ENCODE peak calls at places on chromosomes 2 and 18, in five cellular contexts. U, P, G, X and V are unnamed samples.

GRCh38 chr2:230650585-230651137 is 62.0 kb upstream of the CAB39 start:
- DNase-seq in U (peak), P (no peak), G (no peak), X (no peak), V (no peak)

GRCh38 chr2:218255441-218255840 is 5.4 kb upstream of the GPBAR1 start:
- DNase-seq in U (no peak), P (no peak), G (no peak), X (no peak), V (no peak)

GRCh38 chr2:18578033-18578432 is 11.3 kb downstream of the NT5C1B start:
- DNase-seq in U (no peak), P (no peak), G (no peak), X (no peak), V (no peak)

GRCh38 chr18:44682181-44682870 is 1.6 kb downstream of the SETBP1 start:
- DNase-seq in U (no peak), P (peak), G (no peak), X (peak), V (no peak)

GRCh38 chr18:2847341-2848144 is 737 bp downstream of the EMILIN2 start:
- DNase-seq in U (peak), P (peak), G (peak), X (peak), V (peak)

GRCh38 chr2:214376631-214377624 is 33.9 kb upstream of the VWC2L start:
- DNase-seq in U (no peak), P (no peak), G (no peak), X (no peak), V (no peak)

GRCh38 chr18:64972545-64972944 is 778.3 kb upstream of the CDH7 start:
- DNase-seq in U (peak), P (peak), G (no peak), X (no peak), V (no peak)

GRCh38 chr2:96550787-96551604 is 14.4 kb downstream of the ARID5A start:
- DNase-seq in U (peak), P (no peak), G (no peak), X (no peak), V (no peak)

GRCh38 chr2:71710805-71711469 is 257.6 kb downstream of the DYSF start:
- DNase-seq in U (peak), P (no peak), G (no peak), X (no peak), V (no peak)

GRCh38 chr2:120858361-120858760 is 122.7 kb downstream of the GLI2 start:
- DNase-seq in U (peak), P (no peak), G (no peak), X (no peak), V (no peak)

GRCh38 chr2:217743980-217744761 is 258.6 kb downstream of the TNS1 start:
- DNase-seq in U (no peak), P (no peak), G (peak), X (no peak), V (no peak)

GRCh38 chr18:37253424-37254255 is 312.0 kb downstream of the CELF4 start:
- DNase-seq in U (peak), P (peak), G (no peak), X (peak), V (peak)

GRCh38 chr2:174573621-174574081 is 24.0 kb downstream of the WIPF1 start:
- DNase-seq in U (no peak), P (no peak), G (no peak), X (no peak), V (peak)
- TF ChIP-seq CTCF in U (no peak), P (no peak), G (peak), X (no peak), V (no peak)

DNA sequence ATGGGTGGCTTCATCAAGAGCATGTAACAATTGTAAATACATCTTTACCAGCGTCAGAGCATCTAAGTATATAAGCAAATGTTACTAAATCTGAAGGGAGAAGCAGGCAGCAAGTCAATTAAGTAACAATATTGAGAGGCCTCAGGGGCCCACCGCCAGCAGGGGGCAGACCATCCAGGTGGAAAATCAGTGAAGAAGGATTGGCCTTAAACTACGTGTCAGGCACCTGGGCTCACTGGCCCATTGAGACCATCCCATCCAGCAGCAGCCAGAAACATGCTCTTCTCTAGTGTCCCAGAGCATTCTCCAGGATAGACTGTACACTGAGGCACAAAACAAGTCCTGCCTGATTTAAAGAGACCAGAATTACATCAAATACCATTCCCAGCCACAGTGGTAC is 96.2 kb upstream of the SNTG2 start:
- DNase-seq in U (no peak), P (peak), G (peak), X (no peak), V (peak)
- TF ChIP-seq CTCF in U (peak), P (peak), G (peak), X (peak), V (peak)

DNA sequence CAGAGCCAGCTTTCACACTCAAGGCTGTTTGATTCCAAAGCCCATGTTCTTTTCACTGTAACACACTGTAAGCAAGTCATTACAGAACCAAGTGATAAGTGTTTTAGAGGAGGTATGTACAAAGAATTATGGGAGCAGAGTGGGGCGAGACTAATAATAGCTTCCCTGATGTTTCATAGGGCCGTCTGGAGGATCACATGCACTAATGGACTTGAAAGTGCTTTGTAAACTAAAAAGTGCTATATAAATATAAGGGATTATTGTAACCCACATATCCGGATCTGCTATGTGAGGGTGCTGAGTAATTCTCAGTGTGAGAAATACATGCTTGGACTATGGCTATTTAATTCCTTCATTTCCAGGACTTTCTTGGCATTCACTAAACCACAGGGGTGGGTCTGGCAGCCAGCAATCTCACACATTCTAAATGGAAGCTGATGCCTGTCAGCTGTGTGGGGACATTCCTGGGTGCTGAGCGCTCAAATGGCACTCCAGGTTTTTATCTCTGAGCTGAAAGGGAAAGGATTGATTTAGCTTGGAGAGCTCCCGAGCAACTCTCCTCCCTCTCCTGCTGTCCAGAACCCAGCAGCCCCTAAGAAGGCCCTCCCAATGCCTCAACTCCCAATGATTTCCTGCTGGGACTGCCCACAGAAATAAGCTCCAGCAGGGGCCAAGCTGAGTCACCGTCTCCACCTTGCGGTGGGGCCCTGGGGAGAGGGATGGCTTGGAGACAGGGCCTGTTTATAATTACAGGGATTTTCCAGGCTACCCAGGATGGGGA is 222.8 kb downstream of the SOX11 start:
- DNase-seq in U (peak), P (peak), G (peak), X (no peak), V (no peak)
- TF ChIP-seq CTCF in U (no peak), P (peak), G (no peak), X (no peak), V (no peak)

GRCh38 chr2:30197570-30197969 is 33.8 kb upstream of the LBH start:
- DNase-seq in U (peak), P (peak), G (no peak), X (no peak), V (peak)
- TF ChIP-seq CTCF in U (no peak), P (peak), G (no peak), X (no peak), V (no peak)

DNA sequence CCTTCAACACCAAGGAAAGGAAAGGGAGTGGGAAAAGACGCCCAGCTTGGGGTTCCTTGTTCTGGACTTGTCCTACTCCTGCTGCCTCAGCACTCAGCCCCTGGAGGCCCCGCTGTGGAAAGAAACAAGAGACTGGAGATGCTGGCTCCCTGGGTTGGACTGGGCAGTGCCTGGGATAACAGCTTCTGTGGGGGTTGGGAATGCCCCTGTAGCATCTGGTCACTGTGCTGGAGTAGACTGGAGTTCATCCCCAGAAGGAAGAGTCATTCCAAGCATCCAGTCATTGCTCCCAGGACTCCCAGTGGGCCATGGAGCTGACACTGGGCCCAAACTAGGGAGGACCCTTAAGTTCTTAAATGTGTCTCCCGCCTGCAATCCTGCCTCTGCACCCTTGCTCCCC is 129.3 kb upstream of the HAAO start:
- DNase-seq in U (no peak), P (no peak), G (no peak), X (no peak), V (no peak)
- TF ChIP-seq CTCF in U (no peak), P (no peak), G (no peak), X (no peak), V (no peak)

GRCh38 chr2:32706815-32707214 is 79.0 kb downstream of the TTC27 start:
- DNase-seq in U (no peak), P (no peak), G (no peak), X (no peak), V (no peak)
- TF ChIP-seq CTCF in U (no peak), P (no peak), G (no peak), X (no peak), V (no peak)

GRCh38 chr18:51559902-51560287 is 362.4 kb upstream of the MEX3C start:
- DNase-seq in U (no peak), P (no peak), G (peak), X (no peak), V (no peak)
- TF ChIP-seq CTCF in U (peak), P (peak), G (no peak), X (no peak), V (no peak)